ENCODE peak calls at places on chromosomes 16 and 17, in nine cellular contexts. S is breast epithelium, L is NCI-H345, M is HCT116, F is ecto neural progenitor cell, H is Karpas-422, V is GM18507, R is foreskin fibroblast, X is DND-41. T is an unnamed sample.

GRCh38 chr17:76873856-76874255 is 5.7 kb downstream of the MGAT5B start:
- DNase-seq in F (no peak), R (no peak), S (no peak), V (no peak), M (no peak), X (no peak), H (no peak), L (no peak), T (no peak)

GRCh38 chr17:1325766-1326165 is 46.3 kb downstream of the TRARG1 start:
- DNase-seq in H (peak; percentile 35), S (no peak), X (no peak), R (no peak), L (no peak), F (no peak), V (no peak), M (no peak), T (no peak)

GRCh38 chr16:2912330-2913199 is 834 bp downstream of the FLYWCH1 start:
- DNase-seq in F (peak; percentile 64), R (no peak), L (peak; percentile 16), V (no peak), M (no peak), H (peak; percentile 63), S (no peak), X (peak; percentile 37), T (no peak)

GRCh38 chr16:2482181-2483107 is 7.5 kb downstream of the TBC1D24 start:
- DNase-seq in H (no peak), L (peak; percentile 14), R (peak; percentile 67), S (peak; percentile 74), V (no peak), F (no peak), M (no peak), X (no peak), T (no peak)

GRCh38 chr17:7774037-7774659 is 56.6 kb downstream of the DNAH2 start:
- DNase-seq in F (no peak), V (no peak), S (no peak), L (no peak), R (peak; percentile 79), M (no peak), H (no peak), X (no peak), T (no peak)

GRCh38 chr17:31593806-31594205 is 202.3 kb downstream of the RAB11FIP4 start:
- DNase-seq in M (no peak), F (no peak), H (no peak), V (no peak), R (peak; percentile 94), X (no peak), S (no peak), L (no peak), T (peak; percentile 91)

GRCh38 chr16:48311242-48311641 is 63.9 kb upstream of the ABCC11 start:
- DNase-seq in M (no peak), X (no peak), V (no peak), H (peak; percentile 51), S (no peak), R (no peak), L (no peak), F (no peak), T (no peak)

GRCh38 chr16:13997933-13998332 is 73.2 kb upstream of the MRTFB start:
- DNase-seq in R (no peak), X (no peak), M (no peak), V (peak; percentile 39), H (peak; percentile 69), F (no peak), S (no peak), L (peak; percentile 75), T (no peak)

GRCh38 chr17:45225964-45226530 is 4.4 kb downstream of the FMNL1 start:
- DNase-seq in F (no peak), X (peak; percentile 99), H (peak; percentile 56), L (no peak), R (no peak), V (peak; percentile 75), S (no peak), M (no peak), T (no peak)

GRCh38 chr16:71467810-71468209 is 5.8 kb upstream of the ZNF23 start:
- DNase-seq in H (peak; percentile 76), F (peak; percentile 81), L (no peak), V (no peak), X (peak; percentile 68), R (peak; percentile 16), M (no peak), S (no peak), T (no peak)

GRCh38 chr17:7837375-7838290 is 3.6 kb downstream of the KDM6B start:
- DNase-seq in H (peak; percentile 88), V (no peak), M (no peak), X (no peak), R (no peak), L (peak; percentile 35), S (no peak), F (peak; percentile 60), T (no peak)

GRCh38 chr17:49696233-49696761 is 11.5 kb downstream of the SLC35B1 start:
- DNase-seq in R (no peak), H (no peak), V (peak; percentile 36), L (no peak), X (no peak), S (no peak), F (no peak), M (no peak), T (no peak)

GRCh38 chr16:50002190-50002589 is 22.8 kb upstream of the CNEP1R1 start:
- DNase-seq in F (no peak), S (no peak), M (no peak), X (no peak), L (no peak), V (no peak), H (no peak), R (no peak), T (no peak)

GRCh38 chr16:54867302-54867832 is 63.3 kb upstream of the IRX5 start:
- DNase-seq in F (no peak), R (no peak), S (no peak), L (no peak), X (no peak), H (no peak), V (no peak), M (no peak), T (no peak)

GRCh38 chr17:75751676-75752404 is 13.2 kb downstream of the GALK1 start:
- DNase-seq in S (no peak), R (no peak), F (no peak), X (no peak), L (no peak), H (no peak), V (no peak), M (no peak), T (no peak)

GRCh38 chr17:7173687-7174602 is 5.2 kb downstream of the ASGR1 start:
- DNase-seq in L (no peak), X (no peak), R (no peak), V (peak; percentile 23), S (no peak), H (no peak), M (no peak), F (peak; percentile 90), T (no peak)

GRCh38 chr16:74837056-74837455 is 62.4 kb upstream of the FA2H start:
- DNase-seq in F (no peak), V (no peak), L (peak; percentile 61), X (no peak), H (no peak), S (no peak), R (no peak), M (no peak), T (no peak)

GRCh38 chr16:75265911-75266701 is 14.7 kb upstream of the BCAR1 start:
- DNase-seq in H (peak; percentile 88), R (no peak), S (peak; percentile 78), F (peak; percentile 94), L (no peak), V (peak; percentile 91), X (no peak), M (no peak), T (peak; percentile 93)

GRCh38 chr16:14416184-14416583 is 213.9 kb downstream of the PARN start:
- DNase-seq in F (no peak), X (no peak), S (no peak), H (no peak), R (no peak), V (no peak), L (no peak), M (no peak), T (no peak)

GRCh38 chr16:84271037-84271436 is 23.6 kb upstream of the WFDC1 start:
- DNase-seq in M (no peak), H (no peak), L (no peak), V (no peak), X (no peak), R (no peak), F (no peak), S (no peak), T (no peak)

GRCh38 chr17:40315678-40316570 is 6.9 kb downstream of the RARA start:
- DNase-seq in V (no peak), L (no peak), M (no peak), H (no peak), R (no peak), S (no peak), X (peak; percentile 55), F (peak; percentile 49), T (no peak)

T was measured in osteocyte.